ENCODE peak calls at places on chromosomes 5 and 9, in nine cellular contexts. O, E, I, Y, Q, W, A, L and P are unnamed samples.

GRCh38 chr5:10301842-10302610 is 5.7 kb downstream of the CMBL start:
- DNase-seq in A (no peak), O (no peak), Y (no peak), Q (peak; percentile 86), E (no peak), W (peak; percentile 87), L (peak; percentile 91), I (peak; percentile 98), P (no peak)

GRCh38 chr9:35814106-35814840 is 569 bp downstream of the HINT2 start:
- DNase-seq in Y (no peak), W (peak; percentile 90), Q (peak; percentile 64), O (peak; percentile 68), A (no peak), L (peak; percentile 81), I (peak; percentile 76), E (peak; percentile 85), P (peak; percentile 66)

GRCh38 chr5:71924980-71925379 is 182.3 kb upstream of the MAP1B start:
- DNase-seq in Q (no peak), W (no peak), I (no peak), E (no peak), Y (no peak), L (no peak), O (no peak), A (no peak), P (peak; percentile 71)

GRCh38 chr9:133532937-133533668 is 1.4 kb upstream of the ADAMTSL2 start:
- DNase-seq in A (peak; percentile 63), I (peak; percentile 72), Y (peak; percentile 16), O (peak; percentile 69), E (peak; percentile 84), L (peak; percentile 69), Q (peak; percentile 66), W (peak; percentile 91), P (peak; percentile 68)

GRCh38 chr5:108681079-108681921 is 66.4 kb upstream of the FER start:
- DNase-seq in Y (peak; percentile 31), I (peak; percentile 30), W (no peak), O (peak; percentile 59), Q (no peak), A (peak; percentile 46), E (no peak), L (no peak), P (peak; percentile 87)

GRCh38 chr5:77157732-77158532 is 52.5 kb upstream of the PDE8B start:
- DNase-seq in E (no peak), A (no peak), W (no peak), Q (no peak), Y (no peak), O (no peak), I (no peak), L (no peak), P (no peak)

GRCh38 chr9:91089405-91090131 is 272.1 kb downstream of the AUH start:
- DNase-seq in E (no peak), W (no peak), L (no peak), Q (no peak), I (peak; percentile 36), O (peak; percentile 23), Y (no peak), A (no peak), P (peak; percentile 71)

GRCh38 chr5:93978222-93978621 is 236.8 kb upstream of the POU5F2 start:
- DNase-seq in O (no peak), A (no peak), Q (no peak), Y (no peak), I (no peak), L (no peak), W (no peak), E (no peak), P (no peak)

GRCh38 chr5:72523960-72524582 is 16.9 kb upstream of the ZNF366 start:
- DNase-seq in Y (no peak), I (no peak), E (no peak), Q (no peak), O (peak; percentile 37), A (no peak), W (no peak), L (no peak), P (peak; percentile 91)

GRCh38 chr5:159581502-159582249 is 251.4 kb upstream of the IL12B start:
- DNase-seq in I (peak; percentile 64), A (no peak), L (no peak), Q (peak; percentile 39), O (no peak), W (no peak), Y (no peak), E (no peak), P (peak; percentile 25)

GRCh38 chr5:140566665-140567064 is 2.0 kb downstream of the SLC35A4 start:
- DNase-seq in Q (no peak), A (no peak), W (no peak), E (no peak), Y (no peak), O (no peak), L (no peak), I (no peak), P (no peak)
- H3K4me1 ChIP-seq in Q (peaks cover 38% of the 10 kb centered on the region), A (peaks cover 48% of the 10 kb centered on the region), W (no peaks in the 10 kb centered on the region), E (peaks cover 4% of the 10 kb centered on the region), Y (peaks cover 47% of the 10 kb centered on the region), O (peaks cover 38% of the 10 kb centered on the region), L (peaks cover 79% of the 10 kb centered on the region), I (peaks cover 36% of the 10 kb centered on the region), P (peaks cover 14% of the 10 kb centered on the region)

GRCh38 chr5:173913686-173914321 is 25.7 kb downstream of the CPEB4 start:
- DNase-seq in L (no peak), A (no peak), W (no peak), Y (no peak), Q (no peak), E (no peak), I (no peak), O (no peak), P (no peak)

GRCh38 chr5:173911623-173912022 is 23.5 kb downstream of the CPEB4 start:
- DNase-seq in Y (no peak), Q (no peak), A (no peak), L (no peak), W (no peak), I (no peak), O (no peak), E (no peak), P (no peak)

GRCh38 chr5:173917788-173918786 is 29.9 kb downstream of the CPEB4 start:
- DNase-seq in W (peak; percentile 84), L (peak; percentile 58), A (peak; percentile 78), O (peak; percentile 91), Q (no peak), E (peak; percentile 57), I (peak; percentile 41), Y (peak; percentile 77), P (peak; percentile 76)

GRCh38 chr5:173916233-173916632 is 28.1 kb downstream of the CPEB4 start:
- DNase-seq in E (no peak), A (no peak), Q (no peak), I (no peak), W (no peak), L (no peak), Y (no peak), O (no peak), P (no peak)

GRCh38 chr5:173915310-173916005 is 27.3 kb downstream of the CPEB4 start:
- DNase-seq in L (no peak), W (no peak), E (no peak), I (no peak), O (no peak), Q (no peak), Y (no peak), A (no peak), P (peak; percentile 60)
- H3K4me1 ChIP-seq in L (peaks cover 43% of the 10 kb centered on the region), W (peaks cover 6% of the 10 kb centered on the region), E (peaks cover 3% of the 10 kb centered on the region), I (peaks cover 46% of the 10 kb centered on the region), O (peaks cover 21% of the 10 kb centered on the region), Q (peaks cover 2% of the 10 kb centered on the region), Y (peaks cover 11% of the 10 kb centered on the region), A (peaks cover 26% of the 10 kb centered on the region), P (peaks cover 58% of the 10 kb centered on the region)

DNA sequence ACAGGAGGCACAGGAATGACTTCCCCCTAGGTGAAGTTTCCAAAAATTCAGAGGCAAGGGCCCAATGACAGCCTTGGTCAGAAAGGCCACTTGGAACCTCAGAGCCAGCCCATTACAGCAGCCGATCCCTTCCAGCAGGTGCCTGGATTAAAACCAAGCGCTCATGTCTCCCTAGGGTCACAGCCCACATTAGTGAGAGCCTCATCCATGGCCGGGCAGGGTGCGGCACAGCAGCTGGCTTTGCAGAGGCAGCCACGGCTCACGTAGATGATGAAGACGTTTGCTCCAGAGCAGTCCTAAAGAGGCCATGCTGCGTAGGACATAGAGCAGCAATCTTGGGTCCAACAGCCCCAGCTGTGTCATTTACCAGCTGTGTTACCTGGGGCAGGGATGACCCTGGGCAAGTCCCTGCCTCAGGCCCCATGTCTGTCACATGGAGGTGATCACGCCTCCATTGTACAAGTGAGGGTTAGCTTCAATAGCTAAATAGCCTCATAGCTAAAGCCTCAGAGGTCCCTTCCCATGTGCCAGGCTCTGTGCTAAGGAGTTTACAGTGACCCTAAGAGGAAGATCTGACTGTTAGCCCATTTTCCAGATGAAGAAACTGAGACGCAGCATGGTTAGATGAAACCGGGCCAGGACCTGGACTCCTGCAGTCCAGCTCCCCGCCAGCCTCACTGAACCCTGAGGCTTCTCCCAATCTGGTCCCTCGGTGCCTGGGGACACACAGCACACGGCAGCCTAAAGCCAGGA is 39.2 kb downstream of the NEK6 start:
- DNase-seq in L (no peak), Y (no peak), A (no peak), W (no peak), I (no peak), O (no peak), E (no peak), Q (no peak), P (no peak)
- H3K4me1 ChIP-seq in L (peaks cover 87% of the 10 kb centered on the region), Y (no peaks in the 10 kb centered on the region), A (peaks cover 2% of the 10 kb centered on the region), W (peaks cover 3% of the 10 kb centered on the region), I (peaks cover 49% of the 10 kb centered on the region), O (peaks cover 1% of the 10 kb centered on the region), E (no peaks in the 10 kb centered on the region), Q (peaks cover 57% of the 10 kb centered on the region), P (peaks cover 15% of the 10 kb centered on the region)

GRCh38 chr9:127966416-127967150 is 14.2 kb downstream of the EEIG1 start:
- DNase-seq in A (no peak), E (no peak), W (no peak), I (peak; percentile 75), L (no peak), Y (no peak), Q (no peak), O (no peak), P (no peak)

GRCh38 chr9:127968046-127968445 is 12.7 kb downstream of the EEIG1 start:
- DNase-seq in E (no peak), W (no peak), I (peak; percentile 69), L (no peak), O (no peak), Q (no peak), A (peak; percentile 75), Y (no peak), P (no peak)

GRCh38 chr9:127967151-127967809 is 13.5 kb downstream of the EEIG1 start:
- DNase-seq in Q (no peak), A (no peak), O (no peak), I (no peak), W (no peak), Y (no peak), L (no peak), E (no peak), P (no peak)

GRCh38 chr9:127970401-127971313 is 10.1 kb downstream of the EEIG1 start:
- DNase-seq in W (no peak), O (peak; percentile 93), A (peak; percentile 89), L (no peak), Q (no peak), E (no peak), Y (peak; percentile 75), I (no peak), P (no peak)

DNA sequence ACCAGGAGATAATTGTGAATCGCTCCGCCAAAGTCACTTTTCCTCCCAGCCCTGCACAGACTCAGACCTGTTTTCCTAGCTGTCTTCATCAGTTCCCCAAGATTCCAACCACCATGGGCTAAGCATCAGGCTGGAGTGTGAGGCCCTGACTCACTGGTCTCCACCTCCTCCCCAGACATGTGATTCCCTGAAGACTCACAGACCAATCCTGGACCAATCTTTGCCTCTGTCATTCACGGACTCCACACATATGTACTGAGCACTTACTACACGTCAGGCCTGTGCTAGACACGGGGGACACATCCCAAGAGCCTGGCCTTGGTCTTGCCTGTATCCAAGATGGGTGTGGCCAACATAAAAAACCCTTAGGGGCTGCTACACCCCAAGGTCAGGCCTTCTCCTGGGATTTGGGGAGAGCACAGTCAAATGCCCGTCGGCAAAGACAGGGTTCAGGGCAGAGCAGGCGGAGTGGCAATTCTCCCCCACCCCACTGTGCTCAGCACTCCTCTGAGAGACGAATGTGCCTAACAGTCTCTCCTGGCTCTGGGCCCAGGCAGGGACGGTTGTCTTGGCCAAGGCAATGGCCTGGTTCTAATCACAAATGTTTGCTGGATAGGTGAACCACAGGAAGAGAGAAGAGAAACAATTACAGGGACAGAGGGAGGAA is 11.9 kb downstream of the EEIG1 start:
- DNase-seq in A (no peak), Q (no peak), O (no peak), I (peak; percentile 79), Y (no peak), E (no peak), L (no peak), W (no peak), P (peak; percentile 82)
- H3K4me1 ChIP-seq in A (peaks cover 100% of the 10 kb centered on the region), Q (peaks cover 63% of the 10 kb centered on the region), O (peaks cover 98% of the 10 kb centered on the region), I (peaks cover 97% of the 10 kb centered on the region), Y (peaks cover 99% of the 10 kb centered on the region), E (peaks cover 5% of the 10 kb centered on the region), L (peaks cover 97% of the 10 kb centered on the region), W (no peaks in the 10 kb centered on the region), P (peaks cover 55% of the 10 kb centered on the region)